ENCODE peak calls at places on chromosomes 7 and 10, in four cellular contexts. G is GM06990, L is endodermal cell, F is heart right ventricle. Y is an unnamed sample.

GRCh38 chr7:25349283-25349682 is 121.0 kb upstream of the NPVF start:
- DNase-seq in G (no peak), L (no peak), F (no peak), Y (no peak)

GRCh38 chr7:43076189-43076605 is 36.2 kb upstream of the HECW1 start:
- DNase-seq in G (peak; percentile 75), L (no peak), F (no peak), Y (no peak)

GRCh38 chr10:131786756-131787605 is 113.8 kb upstream of the PPP2R2D start:
- DNase-seq in G (no peak), L (peak; percentile 71), F (no peak), Y (peak; percentile 19)

GRCh38 chr10:62858364-62858763 is 42.2 kb upstream of the EGR2 start:
- DNase-seq in G (no peak), L (peak; percentile 63), F (peak; percentile 22), Y (peak; percentile 23)

GRCh38 chr7:47610506-47611044 is 28.7 kb upstream of the TNS3 start:
- DNase-seq in G (no peak), L (no peak), F (no peak), Y (peak; percentile 98)

GRCh38 chr7:116766881-116767280 is 94.9 kb downstream of the MET start:
- DNase-seq in G (no peak), L (no peak), F (no peak), Y (no peak)

GRCh38 chr10:121846555-121846954 is 81.3 kb downstream of the ATE1 start:
- DNase-seq in G (no peak), L (no peak), F (no peak), Y (no peak)

GRCh38 chr10:73552819-73553218 is 38.3 kb downstream of the USP54 start:
- DNase-seq in G (no peak), L (no peak), F (no peak), Y (no peak)

GRCh38 chr7:84182301-84182700 is 12.3 kb downstream of the SEMA3A start:
- DNase-seq in G (no peak), L (no peak), F (no peak), Y (peak; percentile 43)

GRCh38 chr10:91313761-91314520 is 93.5 kb downstream of the PCGF5 start:
- DNase-seq in G (no peak), L (no peak), F (no peak), Y (peak; percentile 80)

GRCh38 chr10:116733566-116733965 is 8.8 kb downstream of the HSPA12A start:
- DNase-seq in G (no peak), L (no peak), F (no peak), Y (peak; percentile 84)

GRCh38 chr7:28156401-28156800 is 24.2 kb downstream of the JAZF1 start:
- DNase-seq in G (no peak), L (no peak), F (no peak), Y (no peak)

GRCh38 chr10:95655571-95656290 is 780 bp downstream of the ALDH18A1 start:
- DNase-seq in G (no peak), L (peak; percentile 48), F (no peak), Y (peak; percentile 76)

GRCh38 chr10:103231047-103231551 is 14.6 kb upstream of the RPEL1 start:
- DNase-seq in G (no peak), L (peak; percentile 80), F (no peak), Y (peak; percentile 84)

GRCh38 chr7:6279937-6280336 is 7.5 kb upstream of the CYTH3 start:
- DNase-seq in G (no peak), L (peak; percentile 16), F (no peak), Y (no peak)

GRCh38 chr10:102267748-102268147 is 22.4 kb downstream of the GBF1 start:
- DNase-seq in G (no peak), L (no peak), F (no peak), Y (peak; percentile 45)

GRCh38 chr10:78299861-78300453 is 266.3 kb downstream of the RPS24 start:
- DNase-seq in G (no peak), L (no peak), F (no peak), Y (no peak)

GRCh38 chr7:49324707-49325106 is 400.4 kb downstream of the CDC14C start:
- DNase-seq in G (no peak), L (peak; percentile 39), F (no peak), Y (peak; percentile 0)

GRCh38 chr10:104025524-104025923 is 58.6 kb downstream of the SLK start:
- DNase-seq in G (no peak), L (no peak), F (no peak), Y (no peak)

GRCh38 chr10:122419890-122420623 is 34.4 kb upstream of the ARMS2 start:
- DNase-seq in G (no peak), L (no peak), F (no peak), Y (peak; percentile 12)

GRCh38 chr7:27992755-27993478 is 187.7 kb downstream of the JAZF1 start:
- DNase-seq in G (no peak), L (no peak), F (no peak), Y (no peak)

GRCh38 chr10:75181073-75181472 is 29.5 kb upstream of the VDAC2 start:
- DNase-seq in G (no peak), L (no peak), F (no peak), Y (no peak)

GRCh38 chr10:16965740-16966447 is 148.7 kb upstream of the RSU1 start:
- DNase-seq in G (no peak), L (peak; percentile 65), F (no peak), Y (peak; percentile 86)

GRCh38 chr7:16268821-16269768 is 152.2 kb downstream of the CRPPA start:
- DNase-seq in G (no peak), L (no peak), F (no peak), Y (peak; percentile 64)

GRCh38 chr10:133537551-133538545 is 10.7 kb downstream of the CYP2E1 start:
- DNase-seq in G (no peak), L (no peak), F (no peak), Y (no peak)

GRCh38 chr7:148286150-148286549 is 304.4 kb upstream of the C7orf33 start:
- DNase-seq in G (no peak), L (no peak), F (no peak), Y (no peak)

GRCh38 chr10:86646933-86647332 is 7.4 kb upstream of the OPN4 start:
- DNase-seq in G (no peak), L (peak; percentile 39), F (no peak), Y (no peak)

GRCh38 chr10:86645111-86645445 is 9.3 kb upstream of the OPN4 start:
- DNase-seq in G (no peak), L (peak; percentile 37), F (no peak), Y (no peak)

GRCh38 chr10:86646532-86646931 is 7.8 kb upstream of the OPN4 start:
- DNase-seq in G (no peak), L (peak; percentile 39), F (no peak), Y (no peak)

GRCh38 chr10:86642499-86642898 is 11.8 kb upstream of the OPN4 start:
- DNase-seq in G (no peak), L (no peak), F (no peak), Y (peak; percentile 22)

DNA sequence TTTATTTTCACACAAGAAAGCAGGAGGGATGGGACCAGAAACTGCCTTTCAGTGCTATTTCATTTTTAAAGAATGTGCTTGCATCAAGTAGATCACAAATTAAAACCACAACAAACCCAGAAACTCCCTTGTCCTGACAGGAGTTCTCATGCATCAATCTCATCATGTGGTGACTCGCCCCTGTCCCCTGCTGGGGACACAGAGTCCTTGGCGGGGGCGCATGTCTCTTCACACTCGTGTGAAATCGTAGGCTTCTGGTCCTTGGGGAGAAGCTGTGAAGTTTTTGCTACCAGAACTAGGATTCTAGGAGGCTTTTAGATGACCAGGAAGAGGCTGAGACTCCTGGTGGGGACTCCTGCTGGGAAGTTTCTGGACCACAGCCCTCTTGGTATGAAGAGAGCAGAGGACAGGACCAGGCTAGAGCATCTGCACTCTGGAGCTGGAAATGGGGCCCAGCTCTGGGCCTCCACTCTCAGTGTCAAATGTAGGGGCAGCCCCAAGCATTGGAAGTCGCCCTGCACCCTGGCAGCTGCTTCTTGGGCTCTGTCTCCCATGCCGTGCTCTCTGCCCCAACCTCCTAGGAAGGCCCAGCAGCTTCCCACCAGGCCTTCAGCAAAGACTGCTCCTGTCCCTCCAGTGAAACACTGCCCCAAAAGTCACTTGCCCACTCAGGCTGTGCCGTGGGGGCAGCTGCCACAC is 9.8 kb upstream of the OPN4 start:
- DNase-seq in G (no peak), L (peak; percentile 71), F (no peak), Y (peak; percentile 18)
- TF ChIP-seq CTCF in G (peak; percentile 6), L (peak; percentile 73), F (no peak), Y (peak; percentile 23)

GRCh38 chr10:21532694-21533576 is 1.1 kb upstream of the MLLT10 start:
- DNase-seq in G (no peak), L (no peak), F (no peak), Y (no peak)

GRCh38 chr10:21535494-21535818 is 1.4 kb downstream of the MLLT10 start:
- DNase-seq in G (no peak), L (no peak), F (no peak), Y (peak; percentile 24)

GRCh38 chr10:21534611-21535493 is 820 bp downstream of the MLLT10 start:
- DNase-seq in G (peak; percentile 46), L (peak; percentile 86), F (peak; percentile 62), Y (peak; percentile 55)

GRCh38 chr10:21531164-21531563 is 2.9 kb upstream of the MLLT10 start:
- DNase-seq in G (no peak), L (no peak), F (no peak), Y (peak; percentile 73)

DNA sequence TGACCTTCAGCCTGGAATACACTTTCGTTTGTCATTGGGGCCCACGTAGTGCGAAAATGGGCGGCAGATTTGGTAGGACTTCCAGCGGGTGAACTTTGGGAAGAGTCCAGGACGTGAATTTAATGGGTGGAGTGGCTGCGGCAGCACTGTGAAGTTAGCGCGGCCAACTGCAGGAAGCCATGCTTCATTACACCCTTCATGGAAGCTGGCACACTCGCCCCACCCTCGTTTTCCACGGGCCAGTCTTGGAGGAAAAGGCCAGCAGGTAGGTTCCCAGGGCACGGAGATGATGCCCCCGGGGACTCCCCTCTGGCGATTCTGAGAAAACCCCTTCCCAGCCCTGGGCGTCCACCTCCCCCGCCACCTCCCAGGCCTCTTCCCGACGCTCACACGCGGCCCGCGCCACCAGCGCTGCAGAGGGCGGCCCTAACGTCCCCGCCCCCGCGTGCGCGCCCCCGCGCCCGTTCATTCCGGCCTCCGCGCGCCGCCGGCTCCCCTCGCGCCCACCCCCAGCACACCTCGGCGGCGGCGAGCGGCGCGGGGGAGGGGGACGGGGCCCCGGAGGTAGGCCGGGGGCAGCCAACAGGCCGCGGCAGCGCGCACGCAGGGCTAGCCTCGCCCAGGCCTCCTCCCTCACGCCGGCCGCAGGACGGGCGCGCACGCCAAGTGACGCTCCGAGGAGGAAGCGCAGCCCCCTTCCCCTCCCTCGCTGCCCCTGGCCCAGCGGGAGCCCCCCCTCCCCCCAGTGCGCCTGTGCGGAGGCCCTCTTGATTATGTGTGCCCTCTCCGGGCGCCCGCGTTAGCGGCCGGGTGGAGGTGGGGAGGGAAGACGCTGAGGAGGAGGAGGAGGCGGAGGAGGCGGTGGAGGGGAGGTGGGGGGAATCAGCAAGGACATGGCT is at the start of gene MLLT10:
- DNase-seq in G (peak; percentile 99), L (peak; percentile 98), F (peak; percentile 96), Y (peak; percentile 97)
- H3K4me3 ChIP-seq in G (peak within 1 kb of the TSS; percentile 93), L (peak within 1 kb of the TSS; percentile 89), F (peak within 1 kb of the TSS; percentile 74), Y (peak within 1 kb of the TSS; percentile 76)

DNA sequence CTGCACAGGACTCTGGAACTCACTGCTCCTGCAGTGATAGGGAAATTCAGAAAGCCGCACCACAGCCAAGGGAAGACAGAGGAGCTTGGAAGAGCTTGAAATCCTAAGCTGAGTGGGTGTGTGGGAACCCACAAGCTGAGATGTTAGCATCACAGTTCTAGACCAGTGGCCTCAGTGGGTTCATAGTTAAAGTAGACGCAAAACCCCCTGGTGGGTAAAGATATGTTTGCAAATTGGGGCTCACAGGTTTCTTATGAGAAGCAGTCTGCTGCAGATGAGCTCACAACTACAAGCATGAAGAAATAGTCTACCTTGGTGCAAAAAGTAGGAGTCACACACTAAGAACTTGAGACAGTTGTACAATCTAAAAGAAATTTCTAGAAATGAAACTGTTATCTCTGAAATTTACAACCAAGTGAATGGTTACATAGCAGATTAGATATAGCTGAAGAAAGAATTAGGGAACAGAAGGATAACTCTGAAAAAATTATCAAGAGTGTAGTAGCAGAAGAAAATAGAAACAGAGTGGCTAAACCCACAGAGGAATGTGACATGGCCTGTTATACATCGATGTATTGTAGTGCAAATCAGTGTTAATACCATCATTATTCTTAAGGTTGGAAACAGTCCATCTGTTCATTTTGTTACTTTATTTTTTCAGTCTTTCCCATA is 77.2 kb downstream of the DYNC2I1 start:
- DNase-seq in G (no peak), L (no peak), F (no peak), Y (no peak)
- TF ChIP-seq CTCF in G (no peak), L (peak; percentile 24), F (no peak), Y (peak; percentile 8)

GRCh38 chr10:43647576-43647975 is 1.1 kb downstream of the ZNF32 start:
- DNase-seq in G (no peak), L (no peak), F (no peak), Y (no peak)
- H3K4me3 ChIP-seq in G (no peak overlapping the region), L (peak overlapping the region; percentile 81), F (peak overlapping the region; percentile 90), Y (peak overlapping the region; percentile 67)

Y was measured in fibroblast of villous mesenchyme.